ENCODE peak calls at places on chromosomes 16 and 17, in seven cellular contexts. Z is stomach, L is astrocyte of the spinal cord, O is psoas muscle, U is cardiac muscle cell, D is endodermal cell, Q is pancreas. F is an unnamed sample.

GRCh38 chr17:44655983-44656700 is at the start of gene MEIOC:
- DNase-seq in L (peak; percentile 9), O (no peak), Z (no peak), D (peak; percentile 97), Q (peak; percentile 57), U (peak; percentile 48), F (no peak)

GRCh38 chr16:84029297-84030096 is 13.1 kb downstream of the SLC38A8 start:
- DNase-seq in Q (no peak), O (no peak), L (no peak), Z (no peak), D (no peak), U (no peak), F (no peak)

GRCh38 chr16:86020971-86021370 is 122.0 kb downstream of the IRF8 start:
- DNase-seq in L (no peak), D (no peak), Z (no peak), Q (no peak), U (no peak), O (no peak), F (no peak)

GRCh38 chr17:66076546-66077190 is 115.3 kb downstream of the CEP112 start:
- DNase-seq in Q (no peak), Z (no peak), L (no peak), U (no peak), D (peak; percentile 41), O (no peak), F (no peak)

GRCh38 chr16:69324585-69325253 is 5.7 kb downstream of the PDF start:
- DNase-seq in L (no peak), O (no peak), U (no peak), D (no peak), Q (no peak), Z (no peak), F (no peak)

GRCh38 chr17:41528959-41529353 is 848 bp upstream of the KRT19 start:
- DNase-seq in O (no peak), Z (peak; percentile 59), U (no peak), L (no peak), Q (peak; percentile 27), D (peak; percentile 84), F (no peak)

GRCh38 chr16:51762081-51762995 is 611.3 kb upstream of the SALL1 start:
- DNase-seq in D (peak; percentile 93), Z (peak; percentile 85), O (peak; percentile 54), U (peak; percentile 91), L (peak; percentile 81), Q (peak; percentile 92), F (peak; percentile 60)

GRCh38 chr16:11977206-11978041 is 890 bp downstream of the SNX29 start:
- DNase-seq in Z (no peak), D (peak; percentile 55), U (no peak), L (peak; percentile 53), O (peak; percentile 28), Q (no peak), F (no peak)

GRCh38 chr16:80788016-80788415 is 16.4 kb downstream of the CDYL2 start:
- DNase-seq in D (no peak), U (no peak), Q (no peak), Z (no peak), L (peak; percentile 57), O (no peak), F (no peak)

GRCh38 chr16:83456934-83457333 is 350.8 kb upstream of the HSBP1 start:
- DNase-seq in O (no peak), Z (no peak), L (no peak), U (no peak), Q (no peak), D (no peak), F (no peak)

GRCh38 chr16:55272787-55273186 is 51.2 kb upstream of the IRX6 start:
- DNase-seq in O (no peak), D (no peak), Z (no peak), Q (no peak), U (no peak), L (no peak), F (no peak)

GRCh38 chr17:35981908-35982330 is 622 bp upstream of the CCL16 start:
- DNase-seq in Q (no peak), D (peak; percentile 76), O (no peak), Z (no peak), L (no peak), U (no peak), F (no peak)

GRCh38 chr17:38794221-38794620 is 5.1 kb downstream of the PIP4K2B start:
- DNase-seq in D (no peak), L (no peak), O (no peak), U (no peak), Z (no peak), Q (no peak), F (no peak)

GRCh38 chr16:86747761-86748160 is 169.4 kb downstream of the FOXL1 start:
- DNase-seq in Q (no peak), Z (no peak), L (no peak), D (peak; percentile 53), U (no peak), O (no peak), F (no peak)

GRCh38 chr16:10037771-10038170 is 144.5 kb downstream of the GRIN2A start:
- DNase-seq in D (no peak), O (no peak), Z (no peak), Q (no peak), L (no peak), U (no peak), F (no peak)

GRCh38 chr17:11144358-11145233 is 96.4 kb upstream of the SHISA6 start:
- DNase-seq in D (peak; percentile 85), O (no peak), U (peak; percentile 75), Q (no peak), L (no peak), Z (peak; percentile 68), F (no peak)

GRCh38 chr17:76234354-76234679 is 6.0 kb downstream of the RNF157 start:
- DNase-seq in Q (no peak), U (no peak), D (no peak), O (no peak), Z (no peak), L (no peak), F (no peak)

GRCh38 chr17:61444075-61444474 is 8.1 kb upstream of the TBX4 start:
- DNase-seq in O (no peak), U (no peak), Z (no peak), Q (no peak), D (peak; percentile 45), L (no peak), F (peak; percentile 74)

GRCh38 chr17:61443475-61443882 is 8.7 kb upstream of the TBX4 start:
- DNase-seq in Q (no peak), D (peak; percentile 78), L (no peak), O (no peak), U (no peak), Z (no peak), F (no peak)

GRCh38 chr17:61442136-61442775 is 10.0 kb upstream of the TBX4 start:
- DNase-seq in U (no peak), Z (no peak), O (no peak), D (peak; percentile 53), L (no peak), Q (no peak), F (no peak)

GRCh38 chr17:61444831-61445230 is 7.4 kb upstream of the TBX4 start:
- DNase-seq in Q (no peak), U (no peak), L (peak; percentile 15), O (no peak), Z (no peak), D (peak; percentile 33), F (no peak)

GRCh38 chr17:61442878-61443474 is 9.2 kb upstream of the TBX4 start:
- DNase-seq in L (no peak), Z (no peak), D (peak; percentile 46), U (no peak), O (no peak), Q (no peak), F (no peak)
- H3K4me3 ChIP-seq in L (no peak overlapping the region), Z (no peak overlapping the region), D (no peak overlapping the region), U (no peak overlapping the region), O (no peak overlapping the region), Q (no peak overlapping the region), F (no peak overlapping the region)

GRCh38 chr17:2484876-2485275 is 26.8 kb downstream of the METTL16 start:
- DNase-seq in Q (no peak), U (peak; percentile 13), O (no peak), D (peak; percentile 87), Z (no peak), L (no peak), F (no peak)
- TF ChIP-seq CTCF in Q (no peak), U (no peak), O (no peak), D (no peak), Z (no peak), L (no peak), F (no peak)

GRCh38 chr17:37488009-37488604 is 1.6 kb upstream of the DUSP14 start:
- DNase-seq in O (no peak), L (peak; percentile 95), Q (no peak), D (peak; percentile 58), U (peak; percentile 59), Z (no peak), F (no peak)
- H3K4me3 ChIP-seq in O (peak overlapping the region; percentile 95), L (peak overlapping the region; percentile 85), Q (no peak overlapping the region), D (peak overlapping the region; percentile 88), U (peak overlapping the region; percentile 66), Z (peak overlapping the region; percentile 74), F (peak overlapping the region; percentile 55)

GRCh38 chr16:82016268-82016667 is 5.0 kb upstream of the SDR42E1 start:
- DNase-seq in Z (no peak), U (no peak), Q (no peak), O (no peak), L (peak; percentile 84), D (no peak), F (no peak)
- TF ChIP-seq CTCF in Z (no peak), U (peak; percentile 45), Q (peak; percentile 29), O (no peak), L (peak; percentile 54), D (peak; percentile 69), F (peak; percentile 19)

GRCh38 chr16:31002810-31003209 is 7.6 kb downstream of the STX1B start:
- DNase-seq in D (peak; percentile 28), L (no peak), O (no peak), Z (no peak), Q (no peak), U (no peak), F (no peak)

GRCh38 chr16:30998852-30999761 is 11.3 kb downstream of the STX1B start:
- DNase-seq in Q (no peak), Z (no peak), U (no peak), O (no peak), D (no peak), L (no peak), F (no peak)

GRCh38 chr16:31002252-31002700 is 8.2 kb downstream of the STX1B start:
- DNase-seq in D (peak; percentile 41), L (no peak), U (no peak), O (no peak), Z (no peak), Q (peak; percentile 53), F (no peak)

GRCh38 chr16:31001507-31002251 is 8.8 kb downstream of the STX1B start:
- DNase-seq in U (no peak), D (peak; percentile 42), Q (peak; percentile 55), L (no peak), O (no peak), Z (peak; percentile 42), F (no peak)

GRCh38 chr16:31000671-31001382 is 9.6 kb downstream of the STX1B start:
- DNase-seq in Q (no peak), Z (no peak), U (no peak), O (no peak), D (no peak), L (no peak), F (no peak)
- H3K4me3 ChIP-seq in Q (no peak overlapping the region), Z (no peak overlapping the region), U (no peak overlapping the region), O (no peak overlapping the region), D (no peak overlapping the region), L (no peak overlapping the region), F (no peak overlapping the region)

DNA sequence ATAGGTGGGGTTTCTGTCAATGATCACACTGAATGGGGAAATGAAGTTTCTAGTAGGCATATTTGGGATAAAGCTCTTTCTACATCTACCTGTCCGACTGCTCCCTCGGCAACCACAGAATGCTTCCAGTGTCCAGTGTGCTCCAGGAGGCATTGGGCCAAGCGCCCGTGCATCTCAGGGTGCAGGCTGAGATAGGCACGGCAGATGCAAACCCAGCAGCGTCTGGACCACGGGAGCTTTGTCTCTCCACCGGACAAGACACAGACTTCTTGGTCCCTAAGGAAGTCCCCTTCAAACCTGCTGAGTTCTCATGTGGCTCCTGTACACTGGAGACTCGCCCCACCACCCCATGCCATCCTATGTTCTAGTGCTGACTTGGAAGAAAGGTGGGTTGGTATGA is 202.8 kb downstream of the RPTOR start:
- DNase-seq in O (no peak), D (no peak), L (no peak), U (no peak), Z (no peak), Q (no peak), F (no peak)
- TF ChIP-seq CTCF in O (no peak), D (no peak), L (no peak), U (no peak), Z (no peak), Q (no peak), F (no peak)

F was measured in left lung.